ENCODE peak calls at places on chromosomes 2 and 18, in eight cellular contexts. O, G, F, N, W, V, L and J are unnamed samples.
A peak's percentile ranks its signal among the peaks of the same experiment; 100 is the strongest.

GRCh38 chr2:44100351-44100750 is 68.3 kb upstream of the PPM1B start:
- DNase-seq in O (no peak), G (no peak), F (peak; percentile 96), N (peak; percentile 98), W (peak; percentile 25), V (no peak), L (no peak), J (peak; percentile 52)

GRCh38 chr2:215432759-215433594 is 2.9 kb downstream of the FN1 start:
- DNase-seq in O (no peak), G (no peak), F (no peak), N (no peak), W (no peak), V (no peak), L (no peak), J (peak; percentile 31)

GRCh38 chr18:74496508-74497307 is 545 bp downstream of the CNDP2 start:
- DNase-seq in O (peak; percentile 64), G (peak; percentile 81), F (peak; percentile 76), N (peak; percentile 37), W (no peak), V (peak; percentile 79), L (no peak), J (no peak)

GRCh38 chr2:97781981-97782380 is 68.6 kb downstream of the ZAP70 start:
- DNase-seq in O (no peak), G (peak; percentile 31), F (no peak), N (no peak), W (no peak), V (no peak), L (no peak), J (no peak)

GRCh38 chr18:24611075-24611474 is 150.6 kb downstream of the HRH4 start:
- DNase-seq in O (no peak), G (no peak), F (no peak), N (no peak), W (no peak), V (no peak), L (no peak), J (no peak)

GRCh38 chr2:178006710-178007109 is 65.9 kb downstream of the PDE11A start:
- DNase-seq in O (no peak), G (no peak), F (no peak), N (peak; percentile 52), W (no peak), V (no peak), L (no peak), J (no peak)

GRCh38 chr2:196224767-196225166 is 53.4 kb upstream of the STK17B start:
- DNase-seq in O (no peak), G (no peak), F (no peak), N (no peak), W (no peak), V (no peak), L (no peak), J (no peak)

GRCh38 chr2:235433860-235434259 is 60.0 kb upstream of the AGAP1 start:
- DNase-seq in O (peak; percentile 74), G (no peak), F (no peak), N (peak; percentile 14), W (no peak), V (no peak), L (no peak), J (peak; percentile 39)

GRCh38 chr2:218320704-218321336 is 28.5 kb upstream of the TMBIM1 start:
- DNase-seq in O (no peak), G (no peak), F (no peak), N (no peak), W (no peak), V (no peak), L (no peak), J (no peak)

GRCh38 chr2:105071379-105071778 is 33.5 kb downstream of the MRPS9 start:
- DNase-seq in O (no peak), G (no peak), F (no peak), N (no peak), W (no peak), V (no peak), L (no peak), J (no peak)

GRCh38 chr2:37563375-37564011 is 107.9 kb downstream of the CDC42EP3 start:
- DNase-seq in O (no peak), G (no peak), F (no peak), N (no peak), W (no peak), V (no peak), L (no peak), J (no peak)